ENCODE peak calls at places on chromosomes 7 and 10, in ten cellular contexts. E, X, G, A, O, T, Z, L, F and Y are unnamed samples.

GRCh38 chr10:11699546-11700097 is 42.6 kb upstream of the ECHDC3 start:
- DNase-seq in T (no peak), X (no peak), A (no peak), Z (no peak), L (no peak), E (no peak), F (no peak), G (no peak), O (no peak), Y (no peak)

GRCh38 chr10:34262965-34263364 is 552.1 kb downstream of the PARD3 start:
- DNase-seq in X (no peak), T (no peak), E (no peak), G (no peak), Z (no peak), O (no peak), L (no peak), A (no peak), F (no peak), Y (no peak)

GRCh38 chr7:140260767-140261486 is 84.1 kb upstream of the KDM7A start:
- DNase-seq in F (no peak), X (no peak), A (no peak), E (no peak), G (no peak), Z (no peak), T (peak), O (no peak), L (no peak), Y (no peak)

GRCh38 chr10:103676058-103676785 is 179.2 kb downstream of the SH3PXD2A start:
- DNase-seq in A (no peak), G (no peak), L (peak), Z (no peak), E (no peak), X (peak), F (no peak), O (no peak), T (no peak), Y (no peak)

GRCh38 chr7:97499204-97499603 is 232.7 kb upstream of the TAC1 start:
- DNase-seq in X (no peak), A (no peak), F (peak), L (no peak), O (no peak), G (no peak), T (no peak), E (no peak), Z (no peak), Y (peak)

GRCh38 chr7:129778770-129779601 is 167.5 kb downstream of the NRF1 start:
- DNase-seq in G (peak), F (peak), X (no peak), A (no peak), E (no peak), L (no peak), T (no peak), Z (no peak), O (no peak), Y (no peak)

GRCh38 chr10:131178521-131178920 is 133.0 kb downstream of the TCERG1L start:
- DNase-seq in E (no peak), O (no peak), Z (no peak), T (no peak), L (no peak), F (peak), G (no peak), X (no peak), A (no peak), Y (no peak)

GRCh38 chr7:27248911-27249723 is 6.5 kb downstream of the EVX1 start:
- DNase-seq in G (no peak), A (no peak), Z (no peak), E (no peak), L (no peak), T (no peak), O (no peak), F (no peak), X (no peak), Y (no peak)

GRCh38 chr7:16644624-16644986 is 949 bp downstream of the ANKMY2 start:
- DNase-seq in L (peak), G (peak), O (peak), F (peak), T (peak), A (peak), X (peak), Z (peak), E (peak), Y (peak)

GRCh38 chr10:117970962-117971361 is 75.8 kb downstream of the RAB11FIP2 start:
- DNase-seq in L (no peak), T (no peak), A (no peak), E (no peak), F (no peak), O (no peak), G (no peak), X (no peak), Z (no peak), Y (no peak)

GRCh38 chr7:107527196-107527595 is 36.5 kb downstream of the COG5 start:
- DNase-seq in A (no peak), T (no peak), L (no peak), G (no peak), X (peak), Z (no peak), O (no peak), F (no peak), E (no peak), Y (no peak)

GRCh38 chr10:79608505-79609375 is 2.0 kb upstream of the SFTPA1 start:
- DNase-seq in O (no peak), G (peak), X (peak), Z (no peak), L (no peak), F (peak), T (no peak), E (no peak), A (peak), Y (peak)

GRCh38 chr10:97367126-97367649 is 32.7 kb upstream of the FRAT2 start:
- DNase-seq in A (no peak), G (no peak), E (no peak), L (no peak), T (no peak), Z (no peak), O (no peak), X (no peak), F (no peak), Y (no peak)

GRCh38 chr10:125023269-125023668 is 81.3 kb downstream of the ZRANB1 start:
- DNase-seq in F (no peak), T (peak), E (no peak), A (no peak), Z (no peak), O (no peak), G (peak), X (no peak), L (peak), Y (no peak)

GRCh38 chr10:22682237-22683192 is 31.9 kb downstream of the PIP4K2A start:
- DNase-seq in A (peak), X (no peak), F (no peak), O (no peak), T (no peak), L (no peak), Z (peak), E (peak), G (no peak), Y (peak)

GRCh38 chr7:93601363-93601762 is 26.8 kb upstream of the CALCR start:
- DNase-seq in E (no peak), F (no peak), O (no peak), X (no peak), T (no peak), A (no peak), L (no peak), G (no peak), Z (no peak), Y (no peak)

GRCh38 chr10:17276756-17277424 is 48.8 kb downstream of the VIM start:
- DNase-seq in T (no peak), L (no peak), E (no peak), Z (no peak), G (no peak), O (no peak), A (no peak), F (peak), X (no peak), Y (no peak)

GRCh38 chr10:88187472-88187871 is 324.0 kb downstream of the PTEN start:
- DNase-seq in A (no peak), T (no peak), E (no peak), O (no peak), G (no peak), Z (no peak), F (no peak), L (no peak), X (no peak), Y (no peak)

GRCh38 chr10:84541289-84541637 is 212.9 kb downstream of the CCSER2 start:
- DNase-seq in O (no peak), A (no peak), F (peak), X (no peak), T (no peak), Z (no peak), E (no peak), G (no peak), L (no peak), Y (no peak)

GRCh38 chr7:128311003-128311402 is 32.7 kb downstream of the RBM28 start:
- DNase-seq in Z (no peak), T (no peak), X (no peak), O (no peak), E (no peak), G (no peak), A (no peak), L (no peak), F (no peak), Y (no peak)

GRCh38 chr7:143018931-143019330 is 8.0 kb downstream of the OR9A2 start:
- DNase-seq in F (no peak), X (no peak), Z (no peak), E (no peak), L (no peak), T (no peak), G (no peak), O (no peak), A (no peak), Y (peak)

GRCh38 chr10:90871279-90871760 is 454 bp upstream of the RPP30 start:
- DNase-seq in Z (peak), E (peak), L (peak), F (peak), T (peak), A (peak), O (no peak), G (no peak), X (no peak), Y (peak)

GRCh38 chr10:100614416-100614815 is 78.7 kb downstream of the HIF1AN start:
- DNase-seq in G (no peak), A (no peak), F (peak), L (no peak), X (no peak), Z (no peak), O (no peak), T (no peak), E (no peak), Y (no peak)

GRCh38 chr10:77111611-77112550 is 525.7 kb downstream of the KCNMA1 start:
- DNase-seq in L (no peak), E (no peak), Z (no peak), X (no peak), O (no peak), T (no peak), F (peak), G (no peak), A (no peak), Y (peak)

GRCh38 chr7:16847381-16847860 is 34.4 kb downstream of the AGR3 start:
- DNase-seq in X (peak), O (no peak), A (no peak), T (no peak), E (no peak), G (no peak), F (no peak), L (no peak), Z (no peak), Y (peak)

GRCh38 chr10:43172645-43173044 is 34.4 kb downstream of the CSGALNACT2 start:
- DNase-seq in O (no peak), F (no peak), G (no peak), A (no peak), Z (no peak), T (no peak), L (no peak), X (no peak), E (no peak), Y (peak)

GRCh38 chr10:43176271-43176670 is 38.0 kb downstream of the CSGALNACT2 start:
- DNase-seq in Z (no peak), O (no peak), L (no peak), E (no peak), X (no peak), T (no peak), F (no peak), G (no peak), A (no peak), Y (no peak)

GRCh38 chr10:43174969-43175368 is 36.7 kb downstream of the CSGALNACT2 start:
- DNase-seq in L (no peak), Z (no peak), F (no peak), X (no peak), E (no peak), O (no peak), T (no peak), G (no peak), A (no peak), Y (no peak)

GRCh38 chr10:43170491-43170890 is 32.2 kb downstream of the CSGALNACT2 start:
- DNase-seq in L (no peak), T (no peak), Z (no peak), O (no peak), A (no peak), E (no peak), F (no peak), G (no peak), X (no peak), Y (peak)

DNA sequence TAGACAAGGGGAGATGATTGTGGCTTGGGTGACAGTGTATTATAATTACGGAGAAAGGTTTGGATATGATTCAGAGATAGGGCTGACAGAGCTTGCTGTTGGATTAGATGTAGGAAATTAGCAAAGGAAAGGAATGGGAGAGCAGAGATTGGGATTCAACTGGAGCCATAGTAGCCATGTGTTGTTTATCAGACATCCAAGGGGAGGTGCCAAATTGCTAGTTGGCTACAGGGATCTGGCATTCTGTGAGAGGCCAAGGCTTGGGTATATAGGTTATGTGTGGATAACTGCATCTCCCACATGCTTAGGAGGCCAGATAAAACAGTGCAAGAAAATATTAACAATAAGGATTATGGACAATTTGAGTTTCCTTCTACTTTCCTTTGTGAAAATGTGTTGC is 34.9 kb downstream of the CSGALNACT2 start:
- DNase-seq in A (no peak), T (no peak), X (no peak), Z (no peak), E (no peak), F (no peak), O (no peak), G (no peak), L (no peak), Y (no peak)
- H3K27ac ChIP-seq in A (no peak), T (peak), X (no peak), Z (no peak), E (no peak), F (no peak), O (no peak), G (peak), L (no peak), Y (peak)

DNA sequence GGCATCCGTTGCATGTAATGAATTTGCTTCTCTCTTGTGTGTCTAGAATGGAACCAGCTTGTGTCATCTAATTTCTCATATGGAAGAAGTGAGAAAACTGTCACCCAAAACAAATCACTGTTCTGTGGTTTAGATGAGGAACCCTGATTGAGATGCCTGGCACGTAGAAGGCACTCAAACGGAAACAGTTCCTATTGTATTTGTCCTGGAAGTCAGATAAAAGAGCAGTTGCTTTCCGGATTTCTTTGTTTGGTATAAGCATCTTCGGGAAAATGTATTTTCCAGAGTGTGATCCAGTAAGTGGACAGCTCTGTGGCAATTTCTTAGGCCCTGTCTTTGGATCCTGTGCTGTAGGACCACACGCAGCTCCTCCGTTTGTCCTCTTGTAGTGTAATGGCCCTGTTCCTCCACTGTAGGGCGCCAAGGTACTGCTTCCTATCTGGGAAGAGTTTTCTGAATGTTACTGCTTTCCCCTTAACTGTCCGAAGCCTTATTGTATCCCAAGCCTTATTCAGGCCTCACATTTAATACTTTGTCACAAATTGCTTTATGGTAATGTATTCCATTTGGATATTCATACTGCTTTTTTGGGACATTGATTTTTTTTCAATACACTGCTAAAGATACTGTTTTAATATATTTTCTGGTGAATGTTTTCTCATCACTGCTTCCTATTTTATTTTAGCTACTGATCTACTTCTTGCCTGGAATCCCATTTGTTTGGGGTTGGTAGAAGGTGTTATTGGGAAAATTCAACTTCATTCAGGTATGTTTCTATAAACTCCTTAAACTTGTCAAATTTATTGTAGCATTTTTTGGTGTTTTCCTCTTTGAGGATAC is 24.8 kb downstream of the INPP5F start:
- DNase-seq in Z (peak), E (peak), G (no peak), O (peak), X (peak), L (peak), T (peak), A (peak), F (peak), Y (peak)
- H3K27ac ChIP-seq in Z (no peak), E (no peak), G (no peak), O (no peak), X (no peak), L (no peak), T (peak), A (no peak), F (no peak), Y (no peak)

GRCh38 chr7:105474045-105474444 is 48.0 kb downstream of the PUS7 start:
- DNase-seq in F (no peak), Z (no peak), A (no peak), E (no peak), T (no peak), G (no peak), L (no peak), X (no peak), O (no peak), Y (no peak)

GRCh38 chr7:105480931-105481330 is 41.1 kb downstream of the PUS7 start:
- DNase-seq in X (no peak), Z (no peak), L (no peak), F (no peak), E (no peak), G (no peak), A (no peak), T (no peak), O (no peak), Y (no peak)

GRCh38 chr7:105473163-105473562 is 48.9 kb downstream of the PUS7 start:
- DNase-seq in L (peak), A (no peak), E (no peak), Z (no peak), T (no peak), G (no peak), O (no peak), F (no peak), X (no peak), Y (peak)

GRCh38 chr7:105477908-105478307 is 44.2 kb downstream of the PUS7 start:
- DNase-seq in G (no peak), Z (no peak), X (no peak), L (no peak), O (no peak), T (no peak), E (no peak), A (no peak), F (no peak), Y (no peak)

GRCh38 chr7:105478606-105479005 is 43.5 kb downstream of the PUS7 start:
- DNase-seq in F (no peak), X (no peak), A (no peak), T (no peak), G (no peak), E (no peak), Z (no peak), L (no peak), O (no peak), Y (no peak)
- H3K27ac ChIP-seq in F (no peak), X (no peak), A (no peak), T (no peak), G (no peak), E (no peak), Z (no peak), L (no peak), O (no peak), Y (no peak)

GRCh38 chr10:94105226-94105625 is 111.5 kb downstream of the PLCE1 start:
- DNase-seq in F (peak), X (no peak), E (no peak), G (no peak), O (no peak), Z (no peak), L (no peak), A (no peak), T (no peak), Y (no peak)
- H3K27ac ChIP-seq in F (peak), X (no peak), E (no peak), G (no peak), O (peak), Z (no peak), L (no peak), A (no peak), T (no peak), Y (no peak)

DNA sequence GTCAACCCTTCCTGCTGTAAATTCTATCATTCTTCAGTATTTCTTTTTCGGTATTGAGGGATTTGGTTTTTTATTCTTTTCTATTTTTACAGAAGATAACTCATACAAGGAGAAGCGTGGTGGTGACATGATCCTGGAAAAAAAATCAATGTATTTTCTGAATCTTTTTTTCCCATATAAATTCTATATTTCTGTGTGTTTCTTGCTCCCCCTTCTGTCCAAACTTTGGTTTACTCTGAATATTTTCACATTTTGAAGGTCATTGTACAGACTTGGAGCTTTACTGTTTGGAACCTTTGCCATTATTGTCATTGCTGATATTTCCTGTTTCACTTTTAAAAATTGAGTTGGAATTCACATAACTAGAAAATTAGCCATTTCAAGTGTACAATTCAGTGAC is 246.3 kb downstream of the REEP3 start:
- DNase-seq in L (no peak), X (no peak), E (no peak), A (no peak), T (no peak), O (no peak), F (no peak), Z (no peak), G (no peak), Y (no peak)
- H3K27ac ChIP-seq in L (no peak), X (no peak), E (no peak), A (no peak), T (peak), O (peak), F (no peak), Z (no peak), G (no peak), Y (peak)

GRCh38 chr10:6141296-6142151 is 52.7 kb downstream of the RBM17 start:
- DNase-seq in E (peak), G (peak), X (peak), T (no peak), A (no peak), F (no peak), O (no peak), L (peak), Z (no peak), Y (peak)
- H3K27ac ChIP-seq in E (no peak), G (peak), X (peak), T (no peak), A (peak), F (no peak), O (no peak), L (peak), Z (peak), Y (no peak)